ENCODE peak calls at places on chromosomes 12 and 14, in seven cellular contexts. F, V, J, W, L, E and Y are unnamed samples.

GRCh38 chr12:124862768-124863408 is 776 bp downstream of the SCARB1 start:
- DNase-seq in E (peak), F (no peak), W (peak), V (peak), J (peak), L (no peak), Y (no peak)

GRCh38 chr12:122072031-122072970 is 6.3 kb upstream of the MLXIP start:
- DNase-seq in E (peak), F (peak), V (peak), L (peak), W (peak), J (peak), Y (peak)

GRCh38 chr14:93115920-93116675 is at the start of gene ITPK1:
- DNase-seq in V (no peak), L (peak), J (peak), W (peak), E (peak), F (peak), Y (no peak)

GRCh38 chr12:65389436-65389835 is 111.0 kb downstream of the MSRB3 start:
- DNase-seq in L (no peak), J (no peak), W (no peak), F (no peak), E (no peak), V (no peak), Y (no peak)

GRCh38 chr12:130765186-130765659 is 49.1 kb upstream of the RIMBP2 start:
- DNase-seq in L (no peak), W (peak), F (peak), E (peak), J (peak), V (no peak), Y (no peak)

GRCh38 chr12:115506822-115507629 is 770.5 kb downstream of the MED13L start:
- DNase-seq in L (no peak), F (no peak), V (no peak), E (peak), W (no peak), J (no peak), Y (no peak)

GRCh38 chr12:69330475-69331473 is 17.4 kb upstream of the LYZ start:
- DNase-seq in E (no peak), V (no peak), L (no peak), J (peak), W (peak), F (no peak), Y (no peak)

GRCh38 chr12:56103066-56103711 is 1.2 kb upstream of the PA2G4 start:
- DNase-seq in E (no peak), W (no peak), L (no peak), F (no peak), J (no peak), V (no peak), Y (no peak)

GRCh38 chr12:6963741-6964446 is 6.6 kb downstream of the PHB2 start:
- DNase-seq in W (no peak), F (no peak), J (no peak), L (peak), E (no peak), V (no peak), Y (no peak)

GRCh38 chr14:51368721-51369163 is 128.7 kb downstream of the TMX1 start:
- DNase-seq in W (peak), V (peak), F (no peak), J (no peak), E (peak), L (no peak), Y (peak)

GRCh38 chr12:78863482-78864427 is 819 bp upstream of the SYT1 start:
- DNase-seq in L (peak), V (peak), F (peak), E (peak), J (peak), W (peak), Y (no peak)

DNA sequence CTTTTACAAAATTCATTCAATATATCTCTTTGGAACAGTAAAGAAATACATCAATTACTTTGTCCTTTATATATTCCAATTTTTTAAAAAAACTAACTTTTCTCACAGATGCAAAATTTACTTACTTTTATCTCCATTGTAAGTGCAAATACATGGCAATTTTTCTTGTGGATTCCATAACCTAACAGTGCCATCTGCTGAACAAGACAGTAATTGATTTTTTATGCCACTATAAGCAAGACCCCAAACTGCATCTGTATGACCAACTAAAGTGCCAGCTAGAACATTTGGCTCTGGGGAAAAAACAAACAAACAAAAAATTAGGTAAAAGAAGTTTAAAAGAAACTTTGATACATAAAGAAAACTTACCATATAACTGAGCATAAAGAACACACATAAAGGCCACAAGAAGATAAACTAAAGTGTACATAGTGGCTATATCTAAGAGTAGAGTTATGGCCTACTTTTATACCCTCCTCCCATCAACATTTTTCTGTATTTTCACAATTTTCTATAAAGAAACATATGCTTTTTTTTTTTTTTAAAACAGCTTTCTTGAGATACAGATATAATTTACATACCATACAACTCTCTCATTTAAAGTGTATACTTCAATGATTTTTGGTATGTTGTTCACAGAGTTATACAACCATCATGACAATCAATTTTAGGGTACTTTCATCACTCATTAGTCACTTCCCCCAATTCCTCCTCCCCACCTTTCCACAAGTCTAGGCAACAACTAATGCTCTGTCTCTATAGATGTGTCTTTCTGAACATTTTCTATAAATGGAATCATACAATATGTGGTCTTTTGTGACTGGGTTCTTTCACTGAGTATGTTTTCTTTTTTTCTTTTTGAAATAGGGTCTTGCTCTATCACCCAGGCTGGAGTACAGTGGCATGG is 32.6 kb downstream of the COCH start:
- DNase-seq in L (no peak), W (peak), E (peak), F (peak), V (no peak), J (no peak), Y (no peak)
- TF ChIP-seq CTCF in L (peak), W (no peak), E (peak), F (peak), V (peak), J (peak), Y (peak)

DNA sequence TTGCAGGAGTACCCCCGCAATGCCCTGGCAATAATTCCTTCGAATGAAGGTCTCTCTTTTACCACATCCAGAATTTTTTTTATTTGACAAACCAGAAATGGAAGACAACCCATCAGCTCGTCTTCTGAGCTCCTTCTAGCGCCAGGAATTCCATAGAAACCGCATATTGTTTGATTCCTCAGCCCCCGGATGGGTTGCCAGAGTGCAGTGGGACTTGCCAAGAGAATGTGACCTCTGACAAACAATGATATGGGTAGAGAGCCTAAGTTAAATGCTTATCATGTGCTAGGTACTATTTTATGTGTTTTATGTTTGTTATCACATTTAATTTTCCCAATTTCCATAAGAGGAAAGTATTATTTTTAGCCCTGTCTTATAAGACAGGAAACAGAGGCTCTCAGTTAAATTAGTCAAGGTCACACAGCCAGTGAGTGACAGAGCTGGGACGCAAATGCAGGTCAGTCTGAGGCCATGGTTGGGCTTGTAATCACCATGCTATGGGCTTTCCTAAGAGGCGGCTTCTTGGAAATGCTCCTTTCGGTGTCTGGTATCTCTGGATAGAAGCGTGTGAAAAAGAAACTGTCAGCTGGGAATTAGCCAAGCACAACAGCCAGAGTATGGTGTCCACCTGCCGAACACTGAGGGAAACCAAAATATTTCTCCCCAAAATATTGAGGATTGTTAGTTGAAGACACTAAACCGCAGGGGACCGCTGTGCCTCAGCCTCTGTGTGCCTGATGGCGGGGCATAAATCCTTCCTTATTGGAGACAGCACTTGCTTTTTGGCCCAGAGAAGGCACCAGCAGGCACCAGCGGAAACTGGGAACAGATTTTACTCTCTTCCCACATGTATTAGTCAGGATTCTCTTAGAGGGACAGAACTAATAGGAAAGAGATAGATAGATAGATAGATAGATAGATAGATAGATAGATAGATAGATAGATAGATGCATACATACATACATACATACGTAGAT is 29.4 kb upstream of the ETFBKMT start:
- DNase-seq in V (peak), W (peak), F (no peak), E (peak), J (peak), L (peak), Y (peak)
- H3K4me3 ChIP-seq in V (no peak), W (no peak), F (no peak), E (no peak), J (no peak), L (peak), Y (peak)

GRCh38 chr12:98955284-98955683 is 310.2 kb downstream of the APAF1 start:
- DNase-seq in E (peak), V (peak), J (peak), L (no peak), W (no peak), F (peak), Y (no peak)
- TF ChIP-seq CTCF in E (peak), V (peak), J (peak), L (no peak), W (no peak), F (peak), Y (peak)

GRCh38 chr12:2211119-2211518 is 158.3 kb downstream of the CACNA1C start:
- DNase-seq in J (no peak), E (no peak), V (no peak), F (no peak), L (no peak), W (no peak), Y (no peak)
- H3K4me3 ChIP-seq in J (no peak), E (no peak), V (no peak), F (no peak), L (no peak), W (no peak), Y (no peak)

GRCh38 chr14:46451800-46452199 is 199.8 kb downstream of the RPL10L start:
- DNase-seq in W (no peak), E (no peak), V (no peak), F (no peak), J (no peak), L (no peak), Y (no peak)
- TF ChIP-seq CTCF in W (no peak), E (no peak), V (no peak), F (no peak), J (no peak), L (no peak), Y (no peak)

GRCh38 chr12:663293-663871 is at the start of gene NINJ2:
- DNase-seq in W (no peak), J (no peak), F (no peak), E (no peak), V (no peak), L (peak), Y (no peak)
- H3K4me3 ChIP-seq in W (peak), J (no peak), F (no peak), E (peak), V (peak), L (peak), Y (no peak)